ENCODE peak calls at places on chromosome 16, in nine cellular contexts. One of them, this sample, is unnamed.

GRCh38 chr16:55330726-55331647 is 7.0 kb downstream of the IRX6 start:
- DNase-seq in transverse colon: no peak
- DNase-seq in K562: no peak
- DNase-seq in HL-60: no peak
- DNase-seq in spleen: peak
- DNase-seq in prostate gland: no peak
- DNase-seq in vagina: no peak
- DNase-seq in GM12892: no peak
- DNase-seq in Panc1: no peak
- DNase-seq in this sample: peak

GRCh38 chr16:9050102-9050830 is 41.2 kb upstream of the HAPSTR1 start:
- DNase-seq in transverse colon: no peak
- DNase-seq in K562: peak
- DNase-seq in HL-60: no peak
- DNase-seq in spleen: no peak
- DNase-seq in prostate gland: no peak
- DNase-seq in vagina: no peak
- DNase-seq in GM12892: no peak
- DNase-seq in Panc1: no peak
- DNase-seq in this sample: no peak

GRCh38 chr16:56675685-56676210 is 6.1 kb downstream of the MT1H start:
- DNase-seq in transverse colon: peak
- DNase-seq in K562: no peak
- DNase-seq in HL-60: no peak
- DNase-seq in spleen: no peak
- DNase-seq in prostate gland: no peak
- DNase-seq in vagina: no peak
- DNase-seq in GM12892: no peak
- DNase-seq in Panc1: no peak
- DNase-seq in this sample: no peak

GRCh38 chr16:3187798-3188674 is at the start of gene OR1F1:
- DNase-seq in transverse colon: no peak
- DNase-seq in K562: peak
- DNase-seq in HL-60: no peak
- DNase-seq in spleen: peak
- DNase-seq in prostate gland: no peak
- DNase-seq in vagina: no peak
- DNase-seq in GM12892: no peak
- DNase-seq in Panc1: no peak
- DNase-seq in this sample: no peak

GRCh38 chr16:58197314-58198012 is 443 bp downstream of the CSNK2A2 start:
- DNase-seq in transverse colon: no peak
- DNase-seq in K562: peak
- DNase-seq in HL-60: no peak
- DNase-seq in spleen: peak
- DNase-seq in prostate gland: no peak
- DNase-seq in vagina: no peak
- DNase-seq in GM12892: peak
- DNase-seq in Panc1: no peak
- DNase-seq in this sample: peak

GRCh38 chr16:80527297-80527696 is 13.5 kb upstream of the DYNLRB2 start:
- DNase-seq in transverse colon: peak
- DNase-seq in K562: peak
- DNase-seq in HL-60: peak
- DNase-seq in spleen: peak
- DNase-seq in prostate gland: no peak
- DNase-seq in vagina: no peak
- DNase-seq in GM12892: peak
- DNase-seq in Panc1: no peak
- DNase-seq in this sample: peak

GRCh38 chr16:56868175-56868574 is 3.2 kb downstream of the SLC12A3 start:
- DNase-seq in transverse colon: no peak
- DNase-seq in K562: no peak
- DNase-seq in HL-60: no peak
- DNase-seq in spleen: no peak
- DNase-seq in prostate gland: no peak
- DNase-seq in vagina: no peak
- DNase-seq in GM12892: no peak
- DNase-seq in Panc1: no peak
- DNase-seq in this sample: no peak

GRCh38 chr16:87841608-87842208 is 27.6 kb downstream of the SLC7A5 start:
- DNase-seq in transverse colon: no peak
- DNase-seq in K562: no peak
- DNase-seq in HL-60: no peak
- DNase-seq in spleen: no peak
- DNase-seq in prostate gland: no peak
- DNase-seq in vagina: no peak
- DNase-seq in GM12892: no peak
- DNase-seq in Panc1: no peak
- DNase-seq in this sample: no peak

GRCh38 chr16:67430504-67431076 is 331 bp upstream of the HSD11B2 start:
- DNase-seq in transverse colon: peak
- DNase-seq in K562: peak
- DNase-seq in HL-60: no peak
- DNase-seq in spleen: no peak
- DNase-seq in prostate gland: peak
- DNase-seq in vagina: no peak
- DNase-seq in GM12892: no peak
- DNase-seq in Panc1: no peak
- DNase-seq in this sample: no peak

GRCh38 chr16:67432491-67432890 is 1.6 kb downstream of the HSD11B2 start:
- DNase-seq in transverse colon: no peak
- DNase-seq in K562: no peak
- DNase-seq in HL-60: no peak
- DNase-seq in spleen: no peak
- DNase-seq in prostate gland: no peak
- DNase-seq in vagina: no peak
- DNase-seq in GM12892: no peak
- DNase-seq in Panc1: no peak
- DNase-seq in this sample: no peak

GRCh38 chr16:67433131-67433719 is 2.3 kb downstream of the HSD11B2 start:
- DNase-seq in transverse colon: no peak
- DNase-seq in K562: no peak
- DNase-seq in HL-60: no peak
- DNase-seq in spleen: no peak
- DNase-seq in prostate gland: no peak
- DNase-seq in vagina: no peak
- DNase-seq in GM12892: no peak
- DNase-seq in Panc1: no peak
- DNase-seq in this sample: no peak

GRCh38 chr16:67431077-67431804 is at the start of gene HSD11B2:
- DNase-seq in transverse colon: no peak
- DNase-seq in K562: no peak
- DNase-seq in HL-60: no peak
- DNase-seq in spleen: peak
- DNase-seq in prostate gland: peak
- DNase-seq in vagina: no peak
- DNase-seq in GM12892: no peak
- DNase-seq in Panc1: no peak
- DNase-seq in this sample: peak

DNA sequence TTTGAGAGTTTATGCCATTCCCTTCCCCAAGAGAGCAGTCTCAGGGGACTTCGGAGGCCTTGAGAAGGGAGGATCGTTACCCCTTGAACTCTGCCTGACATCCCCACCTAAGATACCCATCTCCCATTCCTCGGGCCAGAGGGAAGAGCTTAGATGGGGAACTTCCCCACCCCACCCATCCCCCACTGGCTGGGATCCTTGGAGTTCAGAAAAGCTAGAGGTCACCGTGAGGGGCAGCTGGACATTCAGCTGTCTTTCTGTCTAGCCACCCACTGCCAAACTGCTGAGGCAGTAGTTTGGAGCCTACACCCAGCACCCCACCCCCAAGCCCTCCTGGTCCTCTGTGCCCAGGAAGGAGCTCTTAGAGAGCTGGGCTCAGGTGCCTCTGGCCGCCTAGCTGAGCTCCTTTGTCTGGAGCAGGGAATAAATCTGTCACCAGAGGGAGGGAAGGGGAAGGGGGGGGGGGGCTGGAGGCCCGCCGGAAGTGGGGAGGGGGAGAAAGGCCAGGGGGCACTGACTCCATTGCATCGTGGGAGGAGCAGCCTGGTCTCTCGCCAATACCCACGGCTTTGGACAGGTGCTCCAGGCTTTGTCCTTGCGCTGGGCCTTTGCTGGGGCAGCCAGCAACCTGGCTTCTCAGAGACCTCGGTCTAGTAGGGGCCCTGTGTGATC is 1.0 kb downstream of the HSD11B2 start:
- DNase-seq in transverse colon: no peak
- DNase-seq in K562: no peak
- DNase-seq in HL-60: no peak
- DNase-seq in spleen: no peak
- DNase-seq in prostate gland: no peak
- DNase-seq in vagina: no peak
- DNase-seq in GM12892: no peak
- DNase-seq in Panc1: no peak
- DNase-seq in this sample: no peak
- TF ChIP-seq POLR2AphosphoS5 in transverse colon: peak
- TF ChIP-seq POLR2AphosphoS5 in K562: no peak
- TF ChIP-seq POLR2AphosphoS5 in HL-60: no peak
- TF ChIP-seq POLR2AphosphoS5 in spleen: no peak
- TF ChIP-seq POLR2AphosphoS5 in prostate gland: no peak
- TF ChIP-seq POLR2AphosphoS5 in vagina: no peak
- TF ChIP-seq POLR2AphosphoS5 in GM12892: no peak
- TF ChIP-seq POLR2AphosphoS5 in Panc1: no peak
- TF ChIP-seq POLR2AphosphoS5 in this sample: no peak

GRCh38 chr16:68759062-68759461 is 22.0 kb downstream of the CDH1 start:
- DNase-seq in transverse colon: no peak
- DNase-seq in K562: no peak
- DNase-seq in HL-60: no peak
- DNase-seq in spleen: no peak
- DNase-seq in prostate gland: no peak
- DNase-seq in vagina: no peak
- DNase-seq in GM12892: no peak
- DNase-seq in Panc1: no peak
- DNase-seq in this sample: no peak

GRCh38 chr16:68764866-68765265 is 27.8 kb downstream of the CDH1 start:
- DNase-seq in transverse colon: no peak
- DNase-seq in K562: peak
- DNase-seq in HL-60: no peak
- DNase-seq in spleen: no peak
- DNase-seq in prostate gland: no peak
- DNase-seq in vagina: no peak
- DNase-seq in GM12892: no peak
- DNase-seq in Panc1: no peak
- DNase-seq in this sample: no peak

GRCh38 chr16:68756250-68757051 is 19.4 kb downstream of the CDH1 start:
- DNase-seq in transverse colon: peak
- DNase-seq in K562: no peak
- DNase-seq in HL-60: peak
- DNase-seq in spleen: no peak
- DNase-seq in prostate gland: peak
- DNase-seq in vagina: peak
- DNase-seq in GM12892: peak
- DNase-seq in Panc1: no peak
- DNase-seq in this sample: peak

GRCh38 chr16:68762996-68763756 is 26.1 kb downstream of the CDH1 start:
- DNase-seq in transverse colon: no peak
- DNase-seq in K562: no peak
- DNase-seq in HL-60: no peak
- DNase-seq in spleen: no peak
- DNase-seq in prostate gland: peak
- DNase-seq in vagina: no peak
- DNase-seq in GM12892: no peak
- DNase-seq in Panc1: no peak
- DNase-seq in this sample: no peak

DNA sequence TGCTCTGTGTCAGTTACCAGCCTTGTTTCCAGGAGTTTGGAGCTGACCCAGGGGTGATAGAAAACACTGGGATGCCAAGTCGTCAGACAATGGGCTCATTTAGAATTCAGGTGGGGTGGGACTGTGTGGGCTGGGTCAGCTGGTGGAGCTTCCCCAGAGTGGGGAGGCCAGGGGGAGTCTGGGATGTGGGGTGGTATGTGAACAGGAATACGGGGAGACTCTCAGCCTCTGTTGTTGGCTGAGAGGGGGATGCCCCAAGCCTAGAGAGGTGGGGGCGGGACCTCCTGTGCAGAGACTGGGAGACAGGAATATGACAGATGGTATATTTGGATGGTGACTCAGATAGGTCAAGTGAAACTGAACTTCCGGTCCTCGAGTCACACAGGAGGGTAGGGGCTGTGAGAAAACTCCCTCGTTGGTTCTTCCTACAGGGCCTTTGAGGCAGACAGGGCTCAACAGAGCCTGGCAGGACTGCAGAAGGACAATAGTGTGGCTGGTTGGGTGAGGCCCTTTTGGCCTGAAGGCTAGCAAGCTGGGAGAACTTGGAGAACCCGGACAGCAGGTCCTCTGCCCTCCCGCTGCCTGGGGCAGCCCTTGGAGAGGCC is 23.7 kb downstream of the CDH1 start:
- DNase-seq in transverse colon: peak
- DNase-seq in K562: peak
- DNase-seq in HL-60: no peak
- DNase-seq in spleen: no peak
- DNase-seq in prostate gland: no peak
- DNase-seq in vagina: no peak
- DNase-seq in GM12892: no peak
- DNase-seq in Panc1: no peak
- DNase-seq in this sample: peak
- TF ChIP-seq POLR2AphosphoS5 in transverse colon: no peak
- TF ChIP-seq POLR2AphosphoS5 in K562: no peak
- TF ChIP-seq POLR2AphosphoS5 in HL-60: no peak
- TF ChIP-seq POLR2AphosphoS5 in spleen: no peak
- TF ChIP-seq POLR2AphosphoS5 in prostate gland: no peak
- TF ChIP-seq POLR2AphosphoS5 in vagina: no peak
- TF ChIP-seq POLR2AphosphoS5 in GM12892: peak
- TF ChIP-seq POLR2AphosphoS5 in Panc1: no peak
- TF ChIP-seq POLR2AphosphoS5 in this sample: peak

GRCh38 chr16:1776672-1776955 is 3.7 kb upstream of the MRPS34 start:
- DNase-seq in transverse colon: peak
- DNase-seq in K562: no peak
- DNase-seq in HL-60: no peak
- DNase-seq in spleen: no peak
- DNase-seq in prostate gland: no peak
- DNase-seq in vagina: no peak
- DNase-seq in GM12892: no peak
- DNase-seq in Panc1: no peak
- DNase-seq in this sample: no peak

GRCh38 chr16:1778200-1779179 is 3.9 kb downstream of the SPSB3 start:
- DNase-seq in transverse colon: peak
- DNase-seq in K562: no peak
- DNase-seq in HL-60: no peak
- DNase-seq in spleen: peak
- DNase-seq in prostate gland: no peak
- DNase-seq in vagina: no peak
- DNase-seq in GM12892: no peak
- DNase-seq in Panc1: no peak
- DNase-seq in this sample: no peak

GRCh38 chr16:1776991-1777374 is 4.0 kb upstream of the MRPS34 start:
- DNase-seq in transverse colon: no peak
- DNase-seq in K562: no peak
- DNase-seq in HL-60: no peak
- DNase-seq in spleen: no peak
- DNase-seq in prostate gland: no peak
- DNase-seq in vagina: no peak
- DNase-seq in GM12892: no peak
- DNase-seq in Panc1: no peak
- DNase-seq in this sample: no peak

GRCh38 chr16:1775846-1776671 is 3.1 kb upstream of the MRPS34 start:
- DNase-seq in transverse colon: peak
- DNase-seq in K562: no peak
- DNase-seq in HL-60: no peak
- DNase-seq in spleen: no peak
- DNase-seq in prostate gland: no peak
- DNase-seq in vagina: no peak
- DNase-seq in GM12892: no peak
- DNase-seq in Panc1: no peak
- DNase-seq in this sample: no peak

DNA sequence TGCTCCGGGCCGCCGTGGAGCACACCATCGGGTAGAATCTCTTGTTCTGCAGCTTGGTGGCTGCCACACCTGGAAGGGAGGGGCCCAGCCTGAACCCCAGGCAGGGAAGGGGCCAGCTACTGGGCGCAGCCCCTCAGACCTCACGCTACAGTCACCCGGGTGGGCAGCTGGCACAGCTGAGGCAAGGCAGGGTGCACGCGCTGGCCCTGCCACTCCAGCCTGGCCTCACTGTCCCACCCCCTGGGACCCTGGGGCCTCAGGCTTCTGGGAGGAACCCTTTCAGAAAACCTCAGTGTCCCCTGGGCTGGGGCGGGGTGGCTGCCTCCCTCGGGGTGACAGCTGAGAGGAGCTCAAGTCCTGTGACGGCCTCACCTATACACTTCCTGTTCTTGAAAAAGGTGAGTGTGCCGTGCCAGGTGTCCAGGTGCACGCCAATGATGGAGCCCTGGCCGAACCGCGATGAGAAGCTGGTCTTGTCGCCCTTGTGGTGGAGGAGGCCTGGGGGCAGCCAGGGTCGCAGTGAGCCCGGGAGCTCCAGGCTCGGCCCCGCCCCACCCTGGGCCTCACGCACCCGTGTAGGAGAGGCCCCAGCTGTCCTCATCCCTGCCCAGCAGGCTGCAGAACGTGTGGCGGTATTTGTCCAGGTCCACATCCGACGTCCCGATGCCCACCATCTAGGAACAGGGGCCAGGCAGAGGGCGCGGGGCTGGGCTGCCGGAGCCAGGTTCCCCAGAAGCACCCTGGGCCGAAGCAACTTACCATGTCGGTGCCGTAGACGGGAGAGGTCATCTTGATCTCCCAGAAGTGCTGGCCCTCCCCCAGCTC is 4.7 kb upstream of the MRPS34 start:
- DNase-seq in transverse colon: no peak
- DNase-seq in K562: no peak
- DNase-seq in HL-60: no peak
- DNase-seq in spleen: no peak
- DNase-seq in prostate gland: no peak
- DNase-seq in vagina: no peak
- DNase-seq in GM12892: no peak
- DNase-seq in Panc1: no peak
- DNase-seq in this sample: no peak
- TF ChIP-seq POLR2AphosphoS5 in transverse colon: peak
- TF ChIP-seq POLR2AphosphoS5 in K562: no peak
- TF ChIP-seq POLR2AphosphoS5 in HL-60: peak
- TF ChIP-seq POLR2AphosphoS5 in spleen: peak
- TF ChIP-seq POLR2AphosphoS5 in prostate gland: no peak
- TF ChIP-seq POLR2AphosphoS5 in vagina: no peak
- TF ChIP-seq POLR2AphosphoS5 in GM12892: peak
- TF ChIP-seq POLR2AphosphoS5 in Panc1: peak
- TF ChIP-seq POLR2AphosphoS5 in this sample: no peak

GRCh38 chr16:72198021-72198420 is 26.1 kb upstream of the PMFBP1 start:
- DNase-seq in transverse colon: no peak
- DNase-seq in K562: no peak
- DNase-seq in HL-60: no peak
- DNase-seq in spleen: no peak
- DNase-seq in prostate gland: no peak
- DNase-seq in vagina: no peak
- DNase-seq in GM12892: no peak
- DNase-seq in Panc1: no peak
- DNase-seq in this sample: no peak
- TF ChIP-seq POLR2AphosphoS5 in transverse colon: no peak
- TF ChIP-seq POLR2AphosphoS5 in K562: no peak
- TF ChIP-seq POLR2AphosphoS5 in HL-60: no peak
- TF ChIP-seq POLR2AphosphoS5 in spleen: no peak
- TF ChIP-seq POLR2AphosphoS5 in prostate gland: no peak
- TF ChIP-seq POLR2AphosphoS5 in vagina: no peak
- TF ChIP-seq POLR2AphosphoS5 in GM12892: no peak
- TF ChIP-seq POLR2AphosphoS5 in Panc1: no peak
- TF ChIP-seq POLR2AphosphoS5 in this sample: no peak